ENCODE peak calls at places on chromosomes 16 and 17, in four cellular contexts. O is natural killer cell, T is IMR-90, S is left cardiac atrium. A is an unnamed sample.

GRCh38 chr16:88782454-88783390 is 2.3 kb downstream of the PIEZO1 start:
- DNase-seq in O (no peak), T (peak; percentile 84), S (peak; percentile 33), A (peak; percentile 80)

GRCh38 chr16:67548265-67549126 is 13.8 kb upstream of the CTCF start:
- DNase-seq in O (no peak), T (no peak), S (no peak), A (no peak)

GRCh38 chr16:27791404-27791719 is 241.4 kb downstream of the KATNIP start:
- DNase-seq in O (no peak), T (no peak), S (no peak), A (no peak)

GRCh38 chr16:85733839-85734170 is 17.1 kb downstream of the C16orf74 start:
- DNase-seq in O (no peak), T (no peak), S (no peak), A (peak; percentile 74)

GRCh38 chr16:67184453-67185002 is 765 bp upstream of the MATCAP1 start:
- DNase-seq in O (no peak), T (no peak), S (no peak), A (no peak)

GRCh38 chr16:66332599-66332998 is 33.9 kb upstream of the CDH5 start:
- DNase-seq in O (no peak), T (no peak), S (no peak), A (no peak)

GRCh38 chr17:46777943-46778915 is 40.3 kb downstream of the WNT3 start:
- DNase-seq in O (no peak), T (no peak), S (no peak), A (no peak)

GRCh38 chr17:37527249-37527851 is 37.7 kb downstream of the DUSP14 start:
- DNase-seq in O (no peak), T (peak; percentile 70), S (no peak), A (no peak)

GRCh38 chr17:43734376-43734775 is 24.2 kb downstream of the SOST start:
- DNase-seq in O (no peak), T (peak; percentile 69), S (no peak), A (no peak)

GRCh38 chr16:265711-266110 is 10.0 kb downstream of the RGS11 start:
- DNase-seq in O (no peak), T (no peak), S (no peak), A (no peak)